ENCODE peak calls at places on chromosomes 5 and 9, in seven cellular contexts. One of them, this sample, is unnamed.

GRCh38 chr9:34079181-34079580 is 30.5 kb upstream of the UBAP2 start:
- DNase-seq in GM13977: no peak
- DNase-seq in left ventricle myocardium superior: no peak
- DNase-seq in WTC11: no peak
- DNase-seq in substantia nigra: no peak
- DNase-seq in activated T-helper 1 cell treated with anti-CD3 and anti-CD28 coated beads, Interleukin-2, amount 50 U/mL, for 16 hours: no peak
- DNase-seq in activated CD4-positive, alpha-beta T cell treated with anti-CD3 and anti-CD28 coated beads, Interleukin-2, amount 10 ng/mL, durations not matched to agents 7 days and 5 days: no peak
- DNase-seq in this sample: no peak

GRCh38 chr9:133521122-133522072 is 3.4 kb downstream of the MYMK start:
- DNase-seq in GM13977: no peak
- DNase-seq in left ventricle myocardium superior: no peak
- DNase-seq in WTC11: no peak
- DNase-seq in substantia nigra: peak; percentile 62
- DNase-seq in activated T-helper 1 cell treated with anti-CD3 and anti-CD28 coated beads, Interleukin-2, amount 50 U/mL, for 16 hours: no peak
- DNase-seq in activated CD4-positive, alpha-beta T cell treated with anti-CD3 and anti-CD28 coated beads, Interleukin-2, amount 10 ng/mL, durations not matched to agents 7 days and 5 days: no peak
- DNase-seq in this sample: no peak

GRCh38 chr9:36461341-36461740 is 61.3 kb upstream of the RNF38 start:
- DNase-seq in GM13977: no peak
- DNase-seq in left ventricle myocardium superior: no peak
- DNase-seq in WTC11: no peak
- DNase-seq in substantia nigra: no peak
- DNase-seq in activated T-helper 1 cell treated with anti-CD3 and anti-CD28 coated beads, Interleukin-2, amount 50 U/mL, for 16 hours: no peak
- DNase-seq in activated CD4-positive, alpha-beta T cell treated with anti-CD3 and anti-CD28 coated beads, Interleukin-2, amount 10 ng/mL, durations not matched to agents 7 days and 5 days: no peak
- DNase-seq in this sample: no peak

GRCh38 chr5:17912794-17913193 is 278.5 kb downstream of the TAF11L14 start:
- DNase-seq in GM13977: no peak
- DNase-seq in left ventricle myocardium superior: no peak
- DNase-seq in WTC11: no peak
- DNase-seq in substantia nigra: no peak
- DNase-seq in activated T-helper 1 cell treated with anti-CD3 and anti-CD28 coated beads, Interleukin-2, amount 50 U/mL, for 16 hours: no peak
- DNase-seq in activated CD4-positive, alpha-beta T cell treated with anti-CD3 and anti-CD28 coated beads, Interleukin-2, amount 10 ng/mL, durations not matched to agents 7 days and 5 days: no peak
- DNase-seq in this sample: no peak

GRCh38 chr5:141573489-141574121 is 45.2 kb downstream of the DIAPH1 start:
- DNase-seq in GM13977: no peak
- DNase-seq in left ventricle myocardium superior: no peak
- DNase-seq in WTC11: no peak
- DNase-seq in substantia nigra: no peak
- DNase-seq in activated T-helper 1 cell treated with anti-CD3 and anti-CD28 coated beads, Interleukin-2, amount 50 U/mL, for 16 hours: no peak
- DNase-seq in activated CD4-positive, alpha-beta T cell treated with anti-CD3 and anti-CD28 coated beads, Interleukin-2, amount 10 ng/mL, durations not matched to agents 7 days and 5 days: no peak
- DNase-seq in this sample: no peak

GRCh38 chr9:35919212-35920003 is 10.1 kb downstream of the SPAAR start:
- DNase-seq in GM13977: no peak
- DNase-seq in left ventricle myocardium superior: no peak
- DNase-seq in WTC11: no peak
- DNase-seq in substantia nigra: no peak
- DNase-seq in activated T-helper 1 cell treated with anti-CD3 and anti-CD28 coated beads, Interleukin-2, amount 50 U/mL, for 16 hours: no peak
- DNase-seq in activated CD4-positive, alpha-beta T cell treated with anti-CD3 and anti-CD28 coated beads, Interleukin-2, amount 10 ng/mL, durations not matched to agents 7 days and 5 days: no peak
- DNase-seq in this sample: no peak

GRCh38 chr9:135887585-135888050 is 19.7 kb downstream of the CAMSAP1 start:
- DNase-seq in GM13977: peak; percentile 63
- DNase-seq in left ventricle myocardium superior: no peak
- DNase-seq in WTC11: peak; percentile 63
- DNase-seq in substantia nigra: peak; percentile 47
- DNase-seq in activated T-helper 1 cell treated with anti-CD3 and anti-CD28 coated beads, Interleukin-2, amount 50 U/mL, for 16 hours: peak; percentile 21
- DNase-seq in activated CD4-positive, alpha-beta T cell treated with anti-CD3 and anti-CD28 coated beads, Interleukin-2, amount 10 ng/mL, durations not matched to agents 7 days and 5 days: peak; percentile 75
- DNase-seq in this sample: no peak

GRCh38 chr5:7776442-7776841 is 74.5 kb downstream of the CFAP90 start:
- DNase-seq in GM13977: no peak
- DNase-seq in left ventricle myocardium superior: no peak
- DNase-seq in WTC11: no peak
- DNase-seq in substantia nigra: no peak
- DNase-seq in activated T-helper 1 cell treated with anti-CD3 and anti-CD28 coated beads, Interleukin-2, amount 50 U/mL, for 16 hours: no peak
- DNase-seq in activated CD4-positive, alpha-beta T cell treated with anti-CD3 and anti-CD28 coated beads, Interleukin-2, amount 10 ng/mL, durations not matched to agents 7 days and 5 days: no peak
- DNase-seq in this sample: no peak